ENCODE peak calls at places on chromosomes 11 and 22, in eight cellular contexts. A is hypothalamus; G is AG10803; D is cerebellum; K is activated CD4-positive, CD25-positive, alpha-beta regulatory T cell treated with anti-CD3 and anti-CD28 coated beads, Interleukin-2, amount 50 U/mL, for 72 hours; J is stimulated activated CD4-positive, alpha-beta T cell treated with anti-CD3 and anti-CD28 coated beads, Interleukin-1b, Interleukin-23, amount 100 ng/mL, for 1 hour; O is amniotic stem cell; V is AG09319. I is an unnamed sample.

GRCh38 chr22:50673231-50674126 is 856 bp downstream of the SHANK3 start:
- DNase-seq in A (no peak), G (no peak), D (no peak), K (no peak), J (no peak), O (no peak), V (no peak), I (no peak)

GRCh38 chr11:84780689-84781293 is 846.4 kb downstream of the DLG2 start:
- DNase-seq in A (no peak), G (peak), D (peak), K (no peak), J (no peak), O (peak), V (no peak), I (no peak)

GRCh38 chr22:43094085-43094484 is 4.9 kb upstream of the TTLL1 start:
- DNase-seq in A (no peak), G (peak), D (no peak), K (no peak), J (no peak), O (no peak), V (no peak), I (no peak)

GRCh38 chr11:645536-645935 is 8.5 kb downstream of the DRD4 start:
- DNase-seq in A (no peak), G (no peak), D (no peak), K (no peak), J (no peak), O (no peak), V (no peak), I (no peak)

GRCh38 chr11:559712-560304 is 730 bp downstream of the LMNTD2 start:
- DNase-seq in A (no peak), G (no peak), D (no peak), K (no peak), J (no peak), O (no peak), V (no peak), I (no peak)

GRCh38 chr11:134575504-134576230 is 163.6 kb upstream of the B3GAT1 start:
- DNase-seq in A (no peak), G (no peak), D (no peak), K (no peak), J (no peak), O (no peak), V (no peak), I (no peak)

GRCh38 chr11:88131764-88132470 is 43.3 kb downstream of the RAB38 start:
- DNase-seq in A (no peak), G (no peak), D (no peak), K (no peak), J (no peak), O (no peak), V (no peak), I (no peak)

GRCh38 chr11:15170170-15170569 is 55.4 kb downstream of the INSC start:
- DNase-seq in A (no peak), G (no peak), D (no peak), K (no peak), J (no peak), O (no peak), V (no peak), I (no peak)

GRCh38 chr11:1091332-1092083 is 16.8 kb downstream of the MUC2 start:
- DNase-seq in A (no peak), G (no peak), D (no peak), K (no peak), J (no peak), O (no peak), V (no peak), I (no peak)

GRCh38 chr22:49497266-49497665 is 330.4 kb downstream of the BRD1 start:
- DNase-seq in A (no peak), G (no peak), D (no peak), K (no peak), J (no peak), O (no peak), V (no peak), I (no peak)

GRCh38 chr11:59641156-59641555 is 25.6 kb upstream of the OSBP start:
- DNase-seq in A (no peak), G (no peak), D (no peak), K (no peak), J (no peak), O (no peak), V (no peak), I (no peak)

GRCh38 chr22:31093090-31093850 is 12.2 kb downstream of the SMTN start:
- DNase-seq in A (peak), G (no peak), D (peak), K (no peak), J (no peak), O (no peak), V (no peak), I (peak)

GRCh38 chr11:33735426-33736147 is 636 bp downstream of the CD59 start:
- DNase-seq in A (peak), G (peak), D (no peak), K (peak), J (no peak), O (no peak), V (no peak), I (no peak)

GRCh38 chr22:38861170-38861874 is 10.7 kb downstream of the CBX6 start:
- DNase-seq in A (no peak), G (no peak), D (no peak), K (no peak), J (no peak), O (no peak), V (no peak), I (no peak)

GRCh38 chr11:96341237-96342130 is 1.5 kb downstream of the MAML2 start:
- DNase-seq in A (peak), G (peak), D (peak), K (peak), J (peak), O (no peak), V (no peak), I (no peak)

GRCh38 chr22:44085743-44086741 is 61.9 kb downstream of the PARVB start:
- DNase-seq in A (no peak), G (peak), D (peak), K (no peak), J (no peak), O (no peak), V (peak), I (peak)

GRCh38 chr11:131561486-131561885 is 191.1 kb downstream of the NTM start:
- DNase-seq in A (no peak), G (peak), D (no peak), K (no peak), J (no peak), O (no peak), V (no peak), I (no peak)

GRCh38 chr11:25159341-25159740 is 662.5 kb downstream of the LUZP2 start:
- DNase-seq in A (no peak), G (no peak), D (no peak), K (no peak), J (no peak), O (no peak), V (no peak), I (no peak)

GRCh38 chr11:9462806-9463537 is 2.2 kb downstream of the ZNF143 start:
- DNase-seq in A (no peak), G (no peak), D (no peak), K (no peak), J (no peak), O (no peak), V (no peak), I (no peak)

GRCh38 chr22:19769393-19769715 is 8.8 kb downstream of the TBX1 start:
- DNase-seq in A (no peak), G (no peak), D (no peak), K (no peak), J (no peak), O (no peak), V (no peak), I (no peak)

GRCh38 chr11:70000228-70000627 is 77.9 kb upstream of the ANO1 start:
- DNase-seq in A (no peak), G (no peak), D (no peak), K (no peak), J (no peak), O (no peak), V (no peak), I (no peak)

GRCh38 chr22:18078329-18079041 is 695 bp downstream of the PEX26 start:
- DNase-seq in A (peak), G (peak), D (no peak), K (peak), J (no peak), O (no peak), V (no peak), I (peak)

GRCh38 chr11:109696191-109696897 is 274.4 kb downstream of the C11orf87 start:
- DNase-seq in A (no peak), G (peak), D (no peak), K (no peak), J (no peak), O (no peak), V (no peak), I (no peak)

GRCh38 chr11:106625566-106625965 is 392.7 kb downstream of the GUCY1A2 start:
- DNase-seq in A (no peak), G (peak), D (no peak), K (no peak), J (no peak), O (no peak), V (no peak), I (no peak)

GRCh38 chr11:100876826-100877545 is 189.9 kb downstream of the ARHGAP42 start:
- DNase-seq in A (no peak), G (peak), D (no peak), K (no peak), J (no peak), O (peak), V (peak), I (no peak)

GRCh38 chr11:2860636-2861035 is 24.9 kb downstream of the CDKN1C start:
- DNase-seq in A (no peak), G (no peak), D (no peak), K (peak), J (no peak), O (no peak), V (no peak), I (no peak)

GRCh38 chr22:32680895-32681294 is 120.6 kb upstream of the TIMP3 start:
- DNase-seq in A (no peak), G (no peak), D (no peak), K (no peak), J (no peak), O (no peak), V (no peak), I (no peak)

GRCh38 chr22:29837780-29838598 is at the start of gene ASCC2:
- DNase-seq in A (peak), G (peak), D (peak), K (peak), J (peak), O (peak), V (peak), I (peak)

GRCh38 chr11:115504279-115505158 is at the start of gene CADM1:
- DNase-seq in A (peak), G (peak), D (peak), K (peak), J (peak), O (peak), V (peak), I (peak)

GRCh38 chr11:29959488-29959887 is 57.3 kb downstream of the KCNA4 start:
- DNase-seq in A (no peak), G (no peak), D (no peak), K (no peak), J (no peak), O (no peak), V (no peak), I (no peak)

GRCh38 chr11:35321532-35322320 is 97.6 kb downstream of the SLC1A2 start:
- DNase-seq in A (no peak), G (peak), D (no peak), K (no peak), J (no peak), O (peak), V (peak), I (no peak)

GRCh38 chr22:31048570-31048969 is 32.5 kb upstream of the SMTN start:
- DNase-seq in A (no peak), G (no peak), D (no peak), K (no peak), J (no peak), O (no peak), V (no peak), I (no peak)

GRCh38 chr11:74468521-74469280 is 1.4 kb upstream of the KCNE3 start:
- DNase-seq in A (no peak), G (no peak), D (no peak), K (no peak), J (no peak), O (no peak), V (no peak), I (no peak)

GRCh38 chr22:41862160-41862529 is 29.2 kb downstream of the SREBF2 start:
- DNase-seq in A (no peak), G (no peak), D (no peak), K (peak), J (no peak), O (no peak), V (no peak), I (no peak)

GRCh38 chr11:111206472-111206871 is 39.1 kb upstream of the POU2AF2 start:
- DNase-seq in A (no peak), G (peak), D (no peak), K (no peak), J (no peak), O (no peak), V (peak), I (no peak)

GRCh38 chr11:44766972-44767278 is 40.2 kb downstream of the TSPAN18 start:
- DNase-seq in A (no peak), G (peak), D (no peak), K (no peak), J (no peak), O (no peak), V (no peak), I (no peak)

GRCh38 chr11:66112640-66113098 is 42.6 kb downstream of the PACS1 start:
- DNase-seq in A (no peak), G (peak), D (no peak), K (no peak), J (no peak), O (peak), V (no peak), I (no peak)

I was measured in gastrocnemius medialis.